ENCODE peak calls at places on chromosomes 2 and 18, in five cellular contexts. E, A, O, G and H are unnamed samples.
A peak's percentile ranks its signal among the peaks of the same experiment; 100 is the strongest.

GRCh38 chr2:113895301-113895700 is 5.4 kb downstream of the ACTR3 start:
- DNase-seq in A (no peak), E (no peak), O (no peak), G (no peak), H (no peak)

GRCh38 chr2:39416172-39416571 is 20.9 kb downstream of the MAP4K3 start:
- DNase-seq in A (no peak), O (no peak), E (no peak), G (no peak), H (no peak)

GRCh38 chr2:195830968-195831810 is 174.2 kb downstream of the SLC39A10 start:
- DNase-seq in O (no peak), E (no peak), G (no peak), A (no peak), H (no peak)

GRCh38 chr18:55777666-55778304 is 189.8 kb upstream of the TCF4 start:
- DNase-seq in G (no peak), A (no peak), O (no peak), E (no peak), H (no peak)

GRCh38 chr2:241061275-241061674 is 40.8 kb downstream of the MTERF4 start:
- DNase-seq in E (peak; percentile 60), G (no peak), O (peak; percentile 7), A (no peak), H (no peak)

GRCh38 chr18:5195656-5196055 is 1.4 kb downstream of the AKAIN1 start:
- DNase-seq in A (no peak), G (no peak), E (no peak), O (no peak), H (no peak)

GRCh38 chr18:7945882-7946281 is 378.8 kb downstream of the PTPRM start:
- DNase-seq in A (no peak), E (no peak), O (no peak), G (no peak), H (peak; percentile 73)

GRCh38 chr18:36078751-36079529 is 11.6 kb upstream of the RPRD1A start:
- DNase-seq in O (no peak), A (no peak), E (no peak), G (no peak), H (peak; percentile 59)

GRCh38 chr18:59063912-59064311 is 75.8 kb upstream of the SEC11C start:
- DNase-seq in O (no peak), E (no peak), A (no peak), G (no peak), H (no peak)

GRCh38 chr2:198782734-198783133 is 675.0 kb downstream of the SATB2 start:
- DNase-seq in E (no peak), A (no peak), O (no peak), G (no peak), H (no peak)

GRCh38 chr2:240111253-240111652 is 24.9 kb downstream of the COPS9 start:
- DNase-seq in G (no peak), E (no peak), A (no peak), O (no peak), H (no peak)

GRCh38 chr2:138267902-138268254 is 233.7 kb upstream of the SPOPL start:
- DNase-seq in E (no peak), O (no peak), A (no peak), G (no peak), H (peak; percentile 10)

GRCh38 chr2:140401056-140401455 is 1620.9 kb upstream of the NXPH2 start:
- DNase-seq in A (no peak), E (no peak), G (no peak), O (no peak), H (peak; percentile 39)

GRCh38 chr2:127197475-127198385 is 22.4 kb downstream of the CYP27C1 start:
- DNase-seq in E (peak; percentile 50), A (no peak), O (peak; percentile 88), G (peak; percentile 81), H (peak; percentile 36)

GRCh38 chr18:3294435-3295080 is 32.6 kb downstream of the MYL12B start:
- DNase-seq in O (no peak), E (no peak), A (no peak), G (peak; percentile 52), H (peak; percentile 75)

GRCh38 chr2:98114643-98115355 is 27.8 kb downstream of the VWA3B start:
- DNase-seq in G (no peak), E (no peak), A (no peak), O (no peak), H (no peak)

GRCh38 chr2:176710657-176711197 is 441.5 kb downstream of the MTX2 start:
- DNase-seq in O (no peak), E (no peak), A (no peak), G (no peak), H (no peak)

GRCh38 chr2:96626553-96626942 is 11.6 kb downstream of the KANSL3 start:
- DNase-seq in O (no peak), E (no peak), G (no peak), A (no peak), H (no peak)

GRCh38 chr2:38377501-38378258 is 607 bp upstream of the ATL2 start:
- DNase-seq in O (no peak), A (no peak), G (no peak), E (peak; percentile 34), H (no peak)

GRCh38 chr2:15968280-15969178 is 28.2 kb downstream of the MYCN start:
- DNase-seq in A (no peak), O (no peak), G (no peak), E (no peak), H (no peak)

GRCh38 chr2:48229063-48229462 is 300.9 kb upstream of the STON1 start:
- DNase-seq in A (no peak), E (no peak), G (no peak), O (no peak), H (no peak)

GRCh38 chr18:75201273-75201898 is 7.6 kb downstream of the PTGR3 start:
- DNase-seq in A (no peak), G (no peak), O (no peak), E (no peak), H (no peak)

GRCh38 chr2:216807861-216808272 is 52.0 kb downstream of the TNP1 start:
- DNase-seq in A (no peak), G (no peak), O (no peak), E (peak; percentile 65), H (no peak)

GRCh38 chr2:197307933-197308521 is 2.6 kb downstream of the ANKRD44 start:
- DNase-seq in E (no peak), O (no peak), G (no peak), A (no peak), H (no peak)

GRCh38 chr2:29189052-29189451 is 73.8 kb downstream of the CLIP4 start:
- DNase-seq in A (no peak), G (no peak), O (no peak), E (no peak), H (no peak)

GRCh38 chr2:101157272-101157671 is 6.1 kb upstream of the TBC1D8 start:
- DNase-seq in G (no peak), O (no peak), A (no peak), E (no peak), H (no peak)

GRCh38 chr2:107553045-107553444 is 273.6 kb upstream of the RGPD4 start:
- DNase-seq in G (no peak), E (no peak), O (no peak), A (no peak), H (no peak)

GRCh38 chr2:81734981-81735380 is 1430.4 kb upstream of the LRRTM1 start:
- DNase-seq in G (no peak), O (no peak), A (no peak), E (no peak), H (no peak)

GRCh38 chr2:65566617-65567016 is 134.2 kb upstream of the SPRED2 start:
- DNase-seq in A (no peak), G (no peak), O (no peak), E (no peak), H (no peak)

GRCh38 chr2:176317246-176318065 is 48.2 kb downstream of the MTX2 start:
- DNase-seq in G (no peak), A (no peak), E (no peak), O (no peak), H (no peak)

GRCh38 chr2:223093436-223093839 is 41.4 kb downstream of the KCNE4 start:
- DNase-seq in O (no peak), A (no peak), E (no peak), G (no peak), H (peak; percentile 77)

GRCh38 chr2:66080136-66080535 is 354.8 kb upstream of the MEIS1 start:
- DNase-seq in G (no peak), A (no peak), O (no peak), E (no peak), H (no peak)